ENCODE peak calls at places on chromosomes 13 and 19, in six cellular contexts. Z is H1, A is HepG2, N is K562, T is SK-N-SH, X is GM12878. M is an unnamed sample.

GRCh38 chr13:21529102-21529893 is 70.2 kb upstream of the ZDHHC20 start:
- DNase-seq in Z (no peak), T (no peak), X (no peak), N (no peak), A (no peak), M (no peak)

GRCh38 chr13:86109107-86109506 is 309.9 kb upstream of the SLITRK6 start:
- DNase-seq in T (no peak), N (no peak), Z (no peak), A (no peak), X (no peak), M (no peak)

GRCh38 chr13:110648848-110649421 is 33.6 kb downstream of the NAXD start:
- DNase-seq in A (no peak), N (no peak), X (no peak), T (no peak), Z (peak), M (no peak)

GRCh38 chr19:8319807-8320520 is 1.2 kb downstream of the NDUFA7 start:
- DNase-seq in T (no peak), X (no peak), A (peak), N (no peak), Z (no peak), M (no peak)

GRCh38 chr19:2569596-2570465 is 93.9 kb downstream of the GADD45B start:
- DNase-seq in Z (no peak), N (no peak), X (no peak), T (no peak), A (no peak), M (no peak)

GRCh38 chr13:48675247-48675646 is 21.5 kb downstream of the CYSLTR2 start:
- DNase-seq in A (no peak), T (no peak), N (no peak), X (no peak), Z (no peak), M (no peak)

GRCh38 chr19:959935-960502 is 24.1 kb upstream of the WDR18 start:
- DNase-seq in X (no peak), N (no peak), Z (peak), A (peak), T (no peak), M (no peak)

GRCh38 chr19:28046932-28047331 is 1166.0 kb downstream of the UQCRFS1 start:
- DNase-seq in Z (no peak), T (no peak), X (no peak), A (no peak), N (no peak), M (no peak)

GRCh38 chr19:30696514-30696913 is 324.3 kb downstream of the ZNF536 start:
- DNase-seq in X (no peak), A (no peak), N (peak), T (peak), Z (peak), M (no peak)

GRCh38 chr19:15461694-15462093 is 2.6 kb downstream of the RASAL3 start:
- DNase-seq in A (no peak), Z (no peak), T (no peak), X (no peak), N (no peak), M (no peak)

GRCh38 chr13:71661921-71662320 is 205.1 kb downstream of the DACH1 start:
- DNase-seq in X (no peak), Z (no peak), A (no peak), N (no peak), T (no peak), M (no peak)

GRCh38 chr19:39409886-39410619 is 2.4 kb upstream of the PLEKHG2 start:
- DNase-seq in X (no peak), T (peak), N (peak), Z (peak), A (peak), M (peak)

GRCh38 chr19:43468354-43469159 is 3.1 kb upstream of the LYPD3 start:
- DNase-seq in N (no peak), Z (no peak), A (no peak), X (no peak), T (no peak), M (no peak)

GRCh38 chr19:43469160-43469480 is 3.7 kb upstream of the LYPD3 start:
- DNase-seq in N (no peak), X (no peak), A (peak), T (no peak), Z (no peak), M (no peak)

GRCh38 chr19:43466793-43467192 is 1.4 kb upstream of the LYPD3 start:
- DNase-seq in Z (no peak), N (no peak), T (no peak), X (no peak), A (no peak), M (no peak)

GRCh38 chr19:43467276-43467675 is 1.9 kb upstream of the LYPD3 start:
- DNase-seq in T (no peak), X (no peak), Z (no peak), N (no peak), A (no peak), M (no peak)

GRCh38 chr19:43467730-43468129 is 2.3 kb upstream of the LYPD3 start:
- DNase-seq in Z (no peak), X (no peak), T (no peak), N (no peak), A (peak), M (no peak)
- TF ChIP-seq GABPA in Z (no peak), X (no peak), T (no peak), N (no peak), A (no peak), M (no peak)

GRCh38 chr19:10037809-10038208 is 24.5 kb downstream of the RDH8 start:
- DNase-seq in Z (no peak), X (no peak), N (no peak), T (no peak), A (no peak), M (no peak)

GRCh38 chr19:10045371-10045770 is 32.1 kb downstream of the RDH8 start:
- DNase-seq in X (no peak), Z (no peak), N (peak), T (no peak), A (no peak), M (no peak)

GRCh38 chr19:10044390-10044789 is 31.1 kb downstream of the RDH8 start:
- DNase-seq in X (no peak), Z (no peak), T (no peak), A (no peak), N (peak), M (no peak)

GRCh38 chr19:10043286-10043927 is 30.1 kb downstream of the RDH8 start:
- DNase-seq in Z (no peak), N (no peak), T (no peak), A (no peak), X (no peak), M (no peak)
- TF ChIP-seq GABPA in Z (no peak), N (no peak), T (no peak), A (no peak), X (no peak), M (no peak)

DNA sequence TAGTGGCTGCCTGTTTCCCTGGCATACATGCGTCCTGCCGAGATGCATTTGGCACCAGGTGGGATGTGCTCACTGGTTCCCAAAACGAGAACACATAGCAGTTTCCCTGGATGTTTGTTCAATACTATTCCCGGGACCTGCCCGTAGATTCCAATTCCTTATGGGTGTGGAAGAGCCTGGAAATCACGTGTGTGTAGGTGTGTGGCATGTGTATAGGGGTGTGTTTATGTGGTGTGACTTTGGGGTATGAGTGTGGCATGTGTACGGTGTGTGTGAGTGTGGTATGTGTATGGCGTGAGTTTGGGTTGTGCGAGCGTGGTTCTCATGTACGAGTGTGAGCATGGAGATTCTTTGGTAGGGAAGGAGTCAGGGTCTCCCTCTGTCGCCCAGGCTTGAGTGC is 2.9 kb upstream of the F7 start:
- DNase-seq in N (no peak), X (no peak), A (no peak), T (no peak), Z (no peak), M (no peak)
- TF ChIP-seq GABPA in N (no peak), X (no peak), A (no peak), T (no peak), Z (no peak), M (no peak)

GRCh38 chr13:51811046-51811445 is 7.1 kb upstream of the DHRS12 start:
- DNase-seq in T (no peak), N (no peak), A (no peak), Z (no peak), X (no peak), M (no peak)
- TF ChIP-seq GABPA in T (no peak), N (no peak), A (no peak), Z (no peak), X (no peak), M (no peak)

DNA sequence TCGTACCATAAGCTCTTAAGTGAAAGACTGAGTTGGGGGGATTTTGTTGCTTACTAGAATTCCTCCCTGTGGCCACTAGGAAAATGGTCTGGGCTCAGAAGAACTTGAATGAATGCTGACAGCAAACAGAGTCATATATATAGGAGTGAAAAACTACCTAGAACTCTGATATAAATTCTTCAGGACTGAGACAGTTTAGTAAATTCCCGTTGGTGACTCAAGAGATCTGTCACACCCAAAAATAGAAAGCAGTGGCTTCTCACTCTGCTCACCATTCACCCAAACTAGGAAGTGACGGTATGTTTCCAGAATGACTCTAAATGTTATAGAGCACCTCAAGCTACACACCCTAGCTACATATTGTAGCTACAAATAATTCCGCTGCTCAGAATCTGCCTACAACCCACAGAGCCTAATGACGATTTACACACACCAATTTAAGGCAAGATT is 116.2 kb downstream of the TBC1D4 start:
- DNase-seq in X (peak), N (peak), T (no peak), A (no peak), Z (no peak), M (no peak)
- TF ChIP-seq GABPA in X (peak), N (no peak), T (no peak), A (no peak), Z (no peak), M (no peak)

GRCh38 chr19:48321372-48321621 is 4.1 kb upstream of the EMP3 start:
- DNase-seq in T (peak), Z (no peak), N (peak), A (no peak), X (peak), M (peak)

GRCh38 chr19:48318286-48318987 is 6.9 kb upstream of the EMP3 start:
- DNase-seq in X (no peak), N (no peak), T (no peak), A (no peak), Z (no peak), M (no peak)

GRCh38 chr19:48321622-48322591 is 3.4 kb upstream of the EMP3 start:
- DNase-seq in Z (peak), N (peak), X (peak), A (peak), T (peak), M (peak)

GRCh38 chr19:48315712-48316111 is 9.6 kb upstream of the EMP3 start:
- DNase-seq in T (no peak), N (no peak), Z (no peak), X (no peak), A (no peak), M (no peak)

GRCh38 chr19:48319647-48320537 is 5.5 kb upstream of the EMP3 start:
- DNase-seq in A (peak), N (peak), T (peak), X (no peak), Z (peak), M (peak)
- TF ChIP-seq GABPA in A (no peak), N (no peak), T (no peak), X (no peak), Z (peak), M (no peak)

DNA sequence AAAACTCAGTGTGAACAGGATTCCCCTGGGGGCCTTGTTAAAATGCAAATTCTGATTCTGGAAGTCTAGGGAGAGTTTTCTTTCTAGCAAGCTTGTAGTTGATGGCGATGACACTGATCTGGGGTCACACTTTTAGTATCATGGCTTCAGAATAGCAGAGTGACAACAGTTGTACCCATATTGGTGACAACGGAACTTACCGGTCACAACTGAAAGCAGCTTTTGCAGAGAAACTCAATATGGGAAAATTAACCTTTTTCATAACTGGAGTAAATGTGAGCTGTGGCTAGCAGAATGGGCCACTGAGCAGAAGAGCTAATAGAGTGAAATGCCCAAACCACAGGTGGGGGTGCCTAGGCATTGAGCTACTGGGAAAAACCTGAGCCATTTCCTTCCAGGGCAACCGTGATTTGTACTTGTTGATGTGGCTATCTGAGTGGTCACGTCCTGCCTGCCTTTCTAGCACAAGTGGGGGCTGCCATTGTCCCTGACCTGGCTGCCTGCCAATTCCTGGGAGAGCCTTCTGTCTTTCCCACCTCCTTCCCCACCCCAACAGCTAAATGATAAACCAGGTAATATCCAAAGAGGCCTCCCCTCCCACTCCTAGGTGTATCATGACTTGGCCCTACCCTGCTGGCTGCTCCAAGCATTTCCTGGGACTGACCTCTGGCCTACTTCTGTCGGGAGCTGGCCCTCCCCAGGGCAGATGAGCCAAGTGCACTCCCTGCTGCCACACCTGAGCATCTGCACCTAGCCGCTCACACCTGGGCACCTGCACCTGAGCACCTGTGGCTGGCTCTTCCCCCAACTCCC is 1.7 kb upstream of the SLC10A2 start:
- DNase-seq in A (no peak), N (no peak), Z (peak), X (peak), T (no peak), M (no peak)
- TF ChIP-seq GABPA in A (no peak), N (no peak), Z (no peak), X (no peak), T (no peak), M (no peak)

GRCh38 chr19:45757696-45758095 is 11.4 kb downstream of the SIX5 start:
- DNase-seq in A (no peak), X (no peak), Z (no peak), N (no peak), T (no peak), M (no peak)
- TF ChIP-seq GABPA in A (no peak), X (no peak), Z (no peak), N (no peak), T (no peak), M (no peak)

GRCh38 chr19:6233827-6234511 is 45.8 kb downstream of the MLLT1 start:
- DNase-seq in A (no peak), T (peak), N (peak), Z (no peak), X (no peak), M (peak)
- TF ChIP-seq GABPA in A (no peak), T (no peak), N (no peak), Z (no peak), X (no peak), M (no peak)